ENCODE peak calls at places on chromosomes 3 and 15, in four cellular contexts. One of them, this sample, is unnamed. For H3K36me3, the result is how much of the 10 kb centered on the place peaks cover.

GRCh38 chr3:188510366-188510765 is 356.4 kb downstream of the LPP start:
- DNase-seq in neuronal stem cell: no peak
- DNase-seq in trophoblast cell: no peak
- DNase-seq in IMR-90: peak
- DNase-seq in this sample: peak

GRCh38 chr3:17639765-17640164 is 102.7 kb downstream of the TBC1D5 start:
- DNase-seq in neuronal stem cell: no peak
- DNase-seq in trophoblast cell: peak
- DNase-seq in IMR-90: peak
- DNase-seq in this sample: peak

GRCh38 chr3:50154840-50155490 is at the start of gene SEMA3F:
- DNase-seq in neuronal stem cell: peak
- DNase-seq in trophoblast cell: peak
- DNase-seq in IMR-90: peak
- DNase-seq in this sample: peak

GRCh38 chr15:56532766-56533455 is 68.0 kb upstream of the MNS1 start:
- DNase-seq in neuronal stem cell: no peak
- DNase-seq in trophoblast cell: no peak
- DNase-seq in IMR-90: no peak
- DNase-seq in this sample: peak

GRCh38 chr3:169387751-169388696 is 275.5 kb downstream of the MECOM start:
- DNase-seq in neuronal stem cell: no peak
- DNase-seq in trophoblast cell: no peak
- DNase-seq in IMR-90: no peak
- DNase-seq in this sample: no peak

GRCh38 chr15:84833447-84833846 is 16.3 kb downstream of the ALPK3 start:
- DNase-seq in neuronal stem cell: no peak
- DNase-seq in trophoblast cell: no peak
- DNase-seq in IMR-90: peak
- DNase-seq in this sample: peak

GRCh38 chr3:185732782-185733181 is 92.1 kb downstream of the IGF2BP2 start:
- DNase-seq in neuronal stem cell: no peak
- DNase-seq in trophoblast cell: no peak
- DNase-seq in IMR-90: peak
- DNase-seq in this sample: peak

GRCh38 chr3:78086150-78086549 is 1046.3 kb downstream of the ROBO2 start:
- DNase-seq in neuronal stem cell: no peak
- DNase-seq in trophoblast cell: no peak
- DNase-seq in IMR-90: peak
- DNase-seq in this sample: no peak

GRCh38 chr3:3177861-3178497 is 1.5 kb downstream of the CRBN start:
- DNase-seq in neuronal stem cell: no peak
- DNase-seq in trophoblast cell: no peak
- DNase-seq in IMR-90: peak
- DNase-seq in this sample: peak

GRCh38 chr15:88930579-88930978 is 17.4 kb upstream of the MFGE8 start:
- DNase-seq in neuronal stem cell: no peak
- DNase-seq in trophoblast cell: no peak
- DNase-seq in IMR-90: no peak
- DNase-seq in this sample: no peak

GRCh38 chr3:65878831-65879230 is 159.9 kb downstream of the MAGI1 start:
- DNase-seq in neuronal stem cell: no peak
- DNase-seq in trophoblast cell: no peak
- DNase-seq in IMR-90: no peak
- DNase-seq in this sample: no peak
- H3K14ac ChIP-seq in neuronal stem cell: no peak
- H3K14ac ChIP-seq in trophoblast cell: no peak
- H3K14ac ChIP-seq in IMR-90: no peak
- H3K14ac ChIP-seq in this sample: no peak

GRCh38 chr15:40242671-40243070 is 3.8 kb downstream of the PAK6 start:
- DNase-seq in neuronal stem cell: no peak
- DNase-seq in trophoblast cell: no peak
- DNase-seq in IMR-90: no peak
- DNase-seq in this sample: no peak

GRCh38 chr15:40241305-40242215 is 2.7 kb downstream of the PAK6 start:
- DNase-seq in neuronal stem cell: no peak
- DNase-seq in trophoblast cell: no peak
- DNase-seq in IMR-90: no peak
- DNase-seq in this sample: no peak

GRCh38 chr15:40242216-40242599 is 3.3 kb downstream of the PAK6 start:
- DNase-seq in neuronal stem cell: no peak
- DNase-seq in trophoblast cell: no peak
- DNase-seq in IMR-90: no peak
- DNase-seq in this sample: no peak

GRCh38 chr15:40244961-40245523 is 6.2 kb downstream of the PAK6 start:
- DNase-seq in neuronal stem cell: no peak
- DNase-seq in trophoblast cell: peak
- DNase-seq in IMR-90: no peak
- DNase-seq in this sample: no peak

DNA sequence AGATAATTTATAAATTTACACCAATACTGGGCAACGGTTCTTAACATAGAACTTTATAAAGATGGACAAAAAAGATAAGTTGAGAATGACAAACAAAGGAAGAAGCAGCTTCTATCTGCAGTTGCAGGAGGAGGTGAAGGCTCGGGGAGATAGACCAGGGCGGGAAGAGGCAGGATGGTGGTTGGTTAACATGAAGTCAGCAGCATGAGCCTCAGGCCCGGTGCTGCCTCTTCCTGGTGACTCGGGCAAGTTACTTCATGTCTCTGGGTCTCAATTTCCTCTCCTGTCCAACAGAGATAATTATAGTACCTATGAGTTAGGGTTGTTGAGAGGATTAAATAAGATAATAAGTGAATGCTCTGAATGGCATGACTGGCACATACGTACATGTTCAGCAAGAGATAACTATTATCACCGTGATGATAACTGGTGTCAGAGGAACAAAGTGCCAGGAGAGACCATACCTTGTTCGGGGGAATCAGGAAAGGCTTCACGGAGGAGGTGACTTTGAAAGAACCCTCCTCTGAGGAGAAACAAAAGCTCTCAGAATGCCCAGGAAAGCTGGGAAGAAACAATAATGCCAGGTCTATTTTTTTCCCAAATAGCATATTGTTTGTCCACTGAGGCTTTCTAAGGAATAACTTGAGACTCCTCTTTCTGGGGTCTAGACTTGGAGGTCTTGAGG is 4.4 kb downstream of the PAK6 start:
- DNase-seq in neuronal stem cell: no peak
- DNase-seq in trophoblast cell: no peak
- DNase-seq in IMR-90: no peak
- DNase-seq in this sample: no peak
- H3K36me3 ChIP-seq in neuronal stem cell: under half
- H3K36me3 ChIP-seq in trophoblast cell: under half
- H3K36me3 ChIP-seq in IMR-90: under half
- H3K36me3 ChIP-seq in this sample: under half

GRCh38 chr15:49589030-49589429 is 31.6 kb downstream of the FAM227B start:
- DNase-seq in neuronal stem cell: no peak
- DNase-seq in trophoblast cell: no peak
- DNase-seq in IMR-90: peak
- DNase-seq in this sample: peak
- H4K8ac ChIP-seq in neuronal stem cell: no peak
- H4K8ac ChIP-seq in trophoblast cell: no peak
- H4K8ac ChIP-seq in IMR-90: no peak
- H4K8ac ChIP-seq in this sample: no peak

DNA sequence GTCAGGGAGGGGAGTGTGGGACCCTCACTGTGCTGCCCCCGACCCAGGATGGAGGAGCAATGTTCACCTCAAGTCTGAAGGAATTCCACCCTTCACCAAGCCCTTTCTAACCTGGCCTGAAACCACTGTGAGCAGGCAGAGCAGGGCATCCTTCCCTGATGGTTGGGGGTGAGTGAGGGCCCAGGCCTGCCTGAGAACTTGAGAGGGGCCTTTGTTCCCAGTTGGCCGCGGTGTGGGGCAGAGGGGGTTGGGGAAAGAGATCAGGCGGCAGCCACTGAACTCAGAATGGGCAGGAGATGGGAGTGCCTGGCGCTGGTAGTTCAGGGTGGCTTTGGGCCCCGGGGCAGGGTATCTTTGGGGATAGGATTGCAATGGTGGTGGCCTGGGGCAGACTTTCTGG is 103.5 kb upstream of the RPL32 start:
- DNase-seq in neuronal stem cell: no peak
- DNase-seq in trophoblast cell: no peak
- DNase-seq in IMR-90: no peak
- DNase-seq in this sample: no peak
- H3K14ac ChIP-seq in neuronal stem cell: no peak
- H3K14ac ChIP-seq in trophoblast cell: no peak
- H3K14ac ChIP-seq in IMR-90: no peak
- H3K14ac ChIP-seq in this sample: no peak

GRCh38 chr3:43338295-43338694 is 52.0 kb downstream of the SNRK start:
- DNase-seq in neuronal stem cell: no peak
- DNase-seq in trophoblast cell: no peak
- DNase-seq in IMR-90: peak
- DNase-seq in this sample: peak

GRCh38 chr3:43340403-43340802 is 54.1 kb downstream of the SNRK start:
- DNase-seq in neuronal stem cell: no peak
- DNase-seq in trophoblast cell: no peak
- DNase-seq in IMR-90: no peak
- DNase-seq in this sample: no peak

GRCh38 chr3:43341788-43342187 is 55.4 kb downstream of the SNRK start:
- DNase-seq in neuronal stem cell: no peak
- DNase-seq in trophoblast cell: no peak
- DNase-seq in IMR-90: no peak
- DNase-seq in this sample: no peak

GRCh38 chr3:43330981-43331380 is 44.6 kb downstream of the SNRK start:
- DNase-seq in neuronal stem cell: no peak
- DNase-seq in trophoblast cell: no peak
- DNase-seq in IMR-90: peak
- DNase-seq in this sample: peak

GRCh38 chr3:43335799-43336198 is 49.5 kb downstream of the SNRK start:
- DNase-seq in neuronal stem cell: no peak
- DNase-seq in trophoblast cell: no peak
- DNase-seq in IMR-90: no peak
- DNase-seq in this sample: no peak
- H3K36me3 ChIP-seq in neuronal stem cell: under half
- H3K36me3 ChIP-seq in trophoblast cell: under half
- H3K36me3 ChIP-seq in IMR-90: under half
- H3K36me3 ChIP-seq in this sample: half or more

GRCh38 chr3:65532164-65532563 is 506.6 kb downstream of the MAGI1 start:
- DNase-seq in neuronal stem cell: no peak
- DNase-seq in trophoblast cell: no peak
- DNase-seq in IMR-90: no peak
- DNase-seq in this sample: no peak

GRCh38 chr3:65532749-65533148 is 506.0 kb downstream of the MAGI1 start:
- DNase-seq in neuronal stem cell: no peak
- DNase-seq in trophoblast cell: no peak
- DNase-seq in IMR-90: no peak
- DNase-seq in this sample: no peak

GRCh38 chr3:65537109-65537508 is 501.6 kb downstream of the MAGI1 start:
- DNase-seq in neuronal stem cell: no peak
- DNase-seq in trophoblast cell: no peak
- DNase-seq in IMR-90: no peak
- DNase-seq in this sample: no peak

GRCh38 chr3:65535260-65535659 is 503.5 kb downstream of the MAGI1 start:
- DNase-seq in neuronal stem cell: no peak
- DNase-seq in trophoblast cell: no peak
- DNase-seq in IMR-90: no peak
- DNase-seq in this sample: no peak

DNA sequence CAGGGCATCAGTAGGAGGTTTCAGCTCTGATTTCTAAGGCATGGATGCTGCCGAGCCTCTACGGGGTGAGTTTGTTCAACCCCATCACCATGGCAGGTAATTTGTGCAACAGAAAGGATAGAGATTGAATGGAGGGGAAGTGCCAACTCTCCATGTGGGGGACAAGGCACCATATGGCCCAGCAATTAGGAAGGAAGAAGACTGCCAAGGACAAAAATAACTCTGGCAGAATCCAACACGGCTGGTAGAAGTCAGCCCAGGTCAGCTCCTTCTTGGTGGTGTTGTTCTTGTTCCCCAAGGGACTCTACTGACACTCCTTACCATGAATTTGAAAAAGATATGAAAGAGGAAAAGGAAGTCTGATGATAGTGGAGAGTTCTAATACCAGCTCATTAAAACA is 503.9 kb downstream of the MAGI1 start:
- DNase-seq in neuronal stem cell: no peak
- DNase-seq in trophoblast cell: no peak
- DNase-seq in IMR-90: no peak
- DNase-seq in this sample: no peak
- H4K8ac ChIP-seq in neuronal stem cell: no peak
- H4K8ac ChIP-seq in trophoblast cell: no peak
- H4K8ac ChIP-seq in IMR-90: no peak
- H4K8ac ChIP-seq in this sample: no peak

DNA sequence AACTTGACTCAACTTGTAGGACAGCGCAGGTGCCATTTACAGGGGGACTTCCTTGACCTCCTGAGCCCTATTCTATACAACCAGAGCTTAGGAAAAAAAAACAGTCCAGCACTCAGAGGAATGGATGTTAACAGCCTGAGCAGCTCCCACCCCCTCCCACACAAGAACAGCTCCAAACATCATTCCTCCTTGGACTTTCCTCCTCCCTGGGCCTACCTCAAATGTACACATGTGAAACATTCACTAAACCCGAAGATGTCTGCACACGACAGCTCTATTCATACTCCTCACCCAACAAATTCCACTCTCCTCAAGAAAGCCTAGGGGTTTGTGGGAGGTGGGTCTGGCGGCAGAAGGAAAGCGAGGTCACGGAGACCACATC is 503 bp upstream of the ATRIP start:
- DNase-seq in neuronal stem cell: no peak
- DNase-seq in trophoblast cell: no peak
- DNase-seq in IMR-90: no peak
- DNase-seq in this sample: no peak
- H3K14ac ChIP-seq in neuronal stem cell: no peak
- H3K14ac ChIP-seq in trophoblast cell: peak
- H3K14ac ChIP-seq in IMR-90: peak
- H3K14ac ChIP-seq in this sample: no peak

GRCh38 chr15:68051109-68051508 is 3.0 kb upstream of the PIAS1 start:
- DNase-seq in neuronal stem cell: no peak
- DNase-seq in trophoblast cell: no peak
- DNase-seq in IMR-90: no peak
- DNase-seq in this sample: no peak
- H3K36me3 ChIP-seq in neuronal stem cell: under half
- H3K36me3 ChIP-seq in trophoblast cell: under half
- H3K36me3 ChIP-seq in IMR-90: under half
- H3K36me3 ChIP-seq in this sample: under half

GRCh38 chr3:141051641-141052569 is 758 bp downstream of the SPSB4 start:
- DNase-seq in neuronal stem cell: peak
- DNase-seq in trophoblast cell: no peak
- DNase-seq in IMR-90: peak
- DNase-seq in this sample: peak
- H4K8ac ChIP-seq in neuronal stem cell: no peak
- H4K8ac ChIP-seq in trophoblast cell: peak
- H4K8ac ChIP-seq in IMR-90: no peak
- H4K8ac ChIP-seq in this sample: no peak

DNA sequence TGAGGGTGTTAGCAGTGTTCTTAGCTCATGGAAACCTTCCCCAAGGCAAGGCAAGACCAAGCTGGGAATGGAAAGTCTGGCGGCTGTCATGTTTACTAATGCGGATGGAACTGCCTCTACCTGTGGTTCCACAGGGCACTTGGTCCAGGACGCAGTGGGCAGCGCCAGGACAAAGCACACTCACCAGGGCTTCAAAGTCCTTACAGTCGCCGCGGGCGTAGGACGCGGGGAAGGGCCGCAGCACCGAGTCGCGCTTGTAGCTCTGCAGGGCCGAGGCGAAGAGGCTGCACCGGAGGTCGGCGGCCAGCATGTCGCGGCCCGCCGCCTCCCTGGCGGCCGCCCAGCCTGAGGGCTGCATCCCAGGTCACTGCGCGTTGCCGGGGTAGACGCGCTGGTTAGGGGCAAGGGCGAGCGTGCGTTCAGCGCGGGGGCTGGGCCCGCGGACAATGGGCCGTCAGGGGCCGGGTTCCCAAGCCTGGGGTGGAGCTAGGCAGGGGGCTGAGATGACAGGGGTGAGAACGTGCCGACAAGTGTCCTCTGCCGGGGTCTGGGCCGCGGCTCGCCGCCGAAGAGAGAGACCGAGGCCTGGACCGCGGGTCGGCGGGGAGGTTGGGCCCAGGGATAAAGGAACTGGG is 497 bp downstream of the PARP16 start:
- DNase-seq in neuronal stem cell: peak
- DNase-seq in trophoblast cell: peak
- DNase-seq in IMR-90: no peak
- DNase-seq in this sample: peak
- H3K14ac ChIP-seq in neuronal stem cell: no peak
- H3K14ac ChIP-seq in trophoblast cell: peak
- H3K14ac ChIP-seq in IMR-90: peak
- H3K14ac ChIP-seq in this sample: peak

This sample was measured in mesenchymal stem cell.